ENCODE peak calls at places on chromosome 21, in five cellular contexts. P is dorsolateral prefrontal cortex, U is astrocyte of the spinal cord, H is esophagus muscularis mucosa, N is cardiac fibroblast. F is an unnamed sample.

GRCh38 chr21:26112127-26112742 is 58.3 kb downstream of the APP start:
- DNase-seq in N (peak; percentile 35), U (no peak), H (no peak), P (no peak), F (no peak)

GRCh38 chr21:15301014-15301413 is 236.2 kb upstream of the NRIP1 start:
- DNase-seq in N (peak; percentile 44), H (no peak), P (no peak), U (peak; percentile 54), F (peak; percentile 72)

GRCh38 chr21:33734326-33734725 is 92.0 kb downstream of the ITSN1 start:
- DNase-seq in P (no peak), U (peak; percentile 48), H (no peak), N (no peak), F (no peak)

GRCh38 chr21:15651172-15651571 is 78.6 kb upstream of the USP25 start:
- DNase-seq in N (peak; percentile 11), P (no peak), H (no peak), U (no peak), F (no peak)

GRCh38 chr21:39452207-39452964 is 616 bp downstream of the SH3BGR start:
- DNase-seq in H (no peak), N (peak; percentile 81), U (peak; percentile 15), P (no peak), F (peak; percentile 47)

GRCh38 chr21:33712022-33712803 is 69.9 kb downstream of the ITSN1 start:
- DNase-seq in U (no peak), P (no peak), N (no peak), H (no peak), F (no peak)

GRCh38 chr21:44399151-44399954 is 45.9 kb downstream of the TRPM2 start:
- DNase-seq in N (no peak), U (no peak), H (no peak), P (peak; percentile 18), F (no peak)

GRCh38 chr21:34808569-34809204 is 139.9 kb downstream of the CLIC6 start:
- DNase-seq in U (peak; percentile 89), H (no peak), N (peak; percentile 93), P (no peak), F (peak; percentile 69)

GRCh38 chr21:16145479-16145878 is 415.7 kb downstream of the USP25 start:
- DNase-seq in P (no peak), H (no peak), U (no peak), N (no peak), F (no peak)

GRCh38 chr21:25107708-25108107 is 499.6 kb downstream of the MRPL39 start:
- DNase-seq in H (no peak), U (peak; percentile 94), N (peak; percentile 74), P (no peak), F (peak; percentile 17)

GRCh38 chr21:20999567-21000169 is 1.5 kb downstream of the NCAM2 start:
- DNase-seq in P (peak; percentile 55), H (no peak), U (peak; percentile 66), N (peak; percentile 74), F (peak; percentile 7)

GRCh38 chr21:21309510-21309909 is 311.3 kb downstream of the NCAM2 start:
- DNase-seq in P (no peak), N (no peak), H (no peak), U (no peak), F (no peak)

GRCh38 chr21:33126569-33126968 is 56.6 kb downstream of the OLIG1 start:
- DNase-seq in N (no peak), P (peak; percentile 67), H (no peak), U (no peak), F (no peak)

GRCh38 chr21:17427157-17427556 is 85.7 kb upstream of the CXADR start:
- DNase-seq in U (no peak), N (no peak), H (no peak), P (no peak), F (no peak)

GRCh38 chr21:33817663-33818433 is 97.8 kb downstream of the ATP5PO start:
- DNase-seq in H (peak; percentile 47), U (peak; percentile 30), N (no peak), P (no peak), F (no peak)

GRCh38 chr21:38293765-38294164 is 37.0 kb downstream of the KCNJ15 start:
- DNase-seq in U (no peak), P (no peak), H (no peak), N (no peak), F (no peak)

GRCh38 chr21:14550200-14550599 is 4.1 kb upstream of the SAMSN1 start:
- DNase-seq in U (no peak), H (no peak), P (no peak), N (peak; percentile 18), F (no peak)

GRCh38 chr21:27201197-27201596 is 234.3 kb upstream of the ADAMTS5 start:
- DNase-seq in U (peak; percentile 62), P (no peak), H (no peak), N (peak; percentile 43), F (no peak)

DNA sequence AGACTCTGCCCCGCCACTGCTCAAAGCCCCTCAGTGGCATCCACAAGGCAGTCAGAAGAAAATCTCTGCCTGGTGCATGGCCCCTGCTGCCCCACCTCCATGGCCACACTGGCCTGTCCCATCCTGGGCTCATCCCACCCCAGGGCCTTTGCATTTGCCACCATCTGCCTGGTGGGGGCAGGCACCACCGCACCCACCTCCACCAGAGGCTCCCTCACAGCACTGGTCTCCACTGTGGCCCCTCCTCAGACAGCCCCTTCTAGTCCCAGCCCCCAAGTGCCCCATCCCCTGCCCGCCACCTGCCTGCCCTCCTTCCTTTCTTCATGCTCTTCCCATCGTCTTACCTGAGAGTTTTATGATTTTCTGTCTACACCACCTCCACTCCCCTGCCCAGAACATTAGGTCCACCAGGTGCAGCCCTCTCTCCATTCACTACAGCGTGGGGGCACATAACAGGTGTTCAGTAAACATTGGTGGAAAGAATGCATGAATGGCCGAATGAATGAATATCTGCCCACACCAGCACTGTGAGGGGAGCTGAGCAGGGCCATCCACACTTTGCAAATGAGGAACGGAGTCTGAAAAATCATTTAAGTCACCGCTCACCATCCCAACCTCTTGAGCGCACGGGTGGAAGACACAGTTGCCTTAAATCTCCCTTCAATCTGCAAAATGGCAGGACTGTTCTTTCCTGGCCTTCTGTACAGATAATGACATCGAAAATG is 2.1 kb downstream of the PRDM15 start:
- DNase-seq in H (no peak), P (no peak), N (no peak), U (no peak), F (no peak)
- H3K4me3 ChIP-seq in H (peak overlapping the region; percentile 95), P (peak overlapping the region; percentile 85), N (no peak overlapping the region), U (peak overlapping the region; percentile 85), F (no peak overlapping the region)

GRCh38 chr21:46110499-46111192 is 12.7 kb downstream of the COL6A2 start:
- DNase-seq in N (no peak), H (peak; percentile 92), U (no peak), P (peak; percentile 17), F (no peak)
- TF ChIP-seq CTCF in N (no peak), H (peak; percentile 36), U (peak; percentile 5), P (no peak), F (no peak)

DNA sequence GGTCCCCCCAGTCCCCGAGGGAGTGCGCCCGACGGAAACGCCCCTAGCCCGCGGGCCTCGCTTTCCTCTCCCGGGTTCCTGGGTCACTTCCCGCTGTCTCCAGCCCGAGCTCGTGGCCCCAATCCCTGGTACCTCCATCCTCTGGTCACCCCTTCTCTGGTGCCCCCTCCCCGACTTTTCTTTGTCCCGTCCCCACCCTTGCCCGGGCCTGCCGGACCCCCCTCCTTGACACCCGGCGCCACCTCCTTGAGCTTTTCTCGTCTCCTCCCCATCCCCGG is 320 bp upstream of the RIPPLY3 start:
- DNase-seq in H (no peak), U (no peak), P (no peak), N (no peak), F (no peak)
- H3K4me3 ChIP-seq in H (peak overlapping the region; percentile 60), U (peak overlapping the region; percentile 31), P (peak overlapping the region; percentile 59), N (peak overlapping the region; percentile 33), F (peak overlapping the region; percentile 36)

DNA sequence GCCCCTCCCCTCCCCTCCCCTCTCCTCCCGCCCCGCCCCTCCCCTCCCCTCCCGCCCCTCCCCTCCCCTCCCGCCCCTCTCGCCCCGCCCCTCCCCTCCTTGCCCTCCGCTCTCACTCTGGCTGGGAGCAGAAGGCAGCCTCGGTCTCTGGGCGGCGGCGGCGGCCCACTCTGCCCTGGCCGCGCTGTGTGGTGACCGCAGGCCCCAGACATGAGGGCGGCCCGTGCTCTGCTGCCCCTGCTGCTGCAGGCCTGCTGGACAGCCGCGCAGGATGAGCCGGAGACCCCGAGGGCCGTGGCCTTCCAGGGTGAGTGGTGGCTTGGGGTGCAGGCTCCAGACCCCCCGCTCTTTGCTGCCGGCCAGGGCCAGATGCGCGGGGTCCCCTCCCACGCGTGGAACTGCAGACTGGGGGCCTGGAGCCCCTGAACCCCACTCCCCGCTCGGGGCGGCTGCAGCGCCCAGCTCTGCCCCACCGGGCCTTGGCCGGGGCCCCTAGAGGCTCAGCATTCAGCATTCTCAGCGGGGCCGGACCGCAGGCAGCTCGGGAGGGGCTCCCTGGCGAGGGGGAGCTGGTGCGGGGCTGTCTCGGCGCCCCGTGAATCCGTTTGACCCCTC is at the start of gene COL6A1:
- DNase-seq in H (no peak), N (peak; percentile 74), P (no peak), U (peak; percentile 70), F (no peak)
- TF ChIP-seq CTCF in H (no peak), N (no peak), P (no peak), U (no peak), F (no peak)